ENCODE peak calls at places on chromosomes 11 and 22, in six cellular contexts. U is fibroblast of lung, R is GM23338, J is sigmoid colon, I is PC-3, F is IMR-90. A is an unnamed sample.

GRCh38 chr22:24466831-24467249 is 28.3 kb upstream of the UPB1 start:
- DNase-seq in I (peak), F (peak), J (no peak), R (no peak), U (peak), A (peak)

GRCh38 chr11:86134580-86135318 is 65.9 kb upstream of the PICALM start:
- DNase-seq in U (no peak), R (no peak), I (peak), F (no peak), J (no peak), A (no peak)

GRCh38 chr11:18457435-18457834 is 1.8 kb downstream of the LDHAL6A start:
- DNase-seq in U (peak), F (no peak), J (no peak), R (no peak), I (peak), A (peak)

GRCh38 chr22:48836673-48837340 is 990.9 kb downstream of the BRD1 start:
- DNase-seq in U (no peak), R (no peak), F (no peak), I (no peak), J (no peak), A (no peak)

GRCh38 chr11:17386331-17387084 is 2.0 kb downstream of the KCNJ11 start:
- DNase-seq in U (peak), F (peak), I (peak), J (no peak), R (peak), A (peak)

GRCh38 chr11:130145328-130145812 is 14.2 kb upstream of the ST14 start:
- DNase-seq in I (peak), J (no peak), F (no peak), U (no peak), R (no peak), A (no peak)

GRCh38 chr11:78132475-78132874 is 7.0 kb downstream of the ALG8 start:
- DNase-seq in R (no peak), I (no peak), U (no peak), J (no peak), F (no peak), A (no peak)

GRCh38 chr11:83046626-83047172 is 25.0 kb downstream of the RAB30 start:
- DNase-seq in J (no peak), R (no peak), I (no peak), U (peak), F (peak), A (peak)

GRCh38 chr22:39519681-39520053 is 695 bp upstream of the ATF4 start:
- DNase-seq in R (peak), F (no peak), J (peak), I (peak), U (peak), A (no peak)

GRCh38 chr11:56624661-56625110 is 10.0 kb upstream of the OR5M1 start:
- DNase-seq in J (no peak), R (peak), U (peak), F (peak), I (peak), A (peak)

GRCh38 chr11:79406376-79406775 is 34.5 kb downstream of the TENM4 start:
- DNase-seq in I (no peak), R (no peak), U (no peak), J (no peak), F (no peak), A (no peak)

GRCh38 chr11:95267814-95268213 is 36.8 kb upstream of the SESN3 start:
- DNase-seq in J (no peak), R (peak), I (no peak), F (no peak), U (no peak), A (no peak)

GRCh38 chr11:2791521-2792375 is 92.0 kb upstream of the KCNQ1OT1 start:
- DNase-seq in I (no peak), J (peak), F (no peak), R (peak), U (no peak), A (no peak)
- H3K4me3 ChIP-seq in I (peak), J (peak), F (no peak), R (peak), U (peak), A (peak)

GRCh38 chr11:68870470-68870869 is 28.8 kb upstream of the CPT1A start:
- DNase-seq in F (no peak), R (peak), I (peak), J (no peak), U (no peak), A (no peak)
- TF ChIP-seq CTCF in F (no peak), R (no peak), I (peak), J (no peak), U (no peak), A (peak)

DNA sequence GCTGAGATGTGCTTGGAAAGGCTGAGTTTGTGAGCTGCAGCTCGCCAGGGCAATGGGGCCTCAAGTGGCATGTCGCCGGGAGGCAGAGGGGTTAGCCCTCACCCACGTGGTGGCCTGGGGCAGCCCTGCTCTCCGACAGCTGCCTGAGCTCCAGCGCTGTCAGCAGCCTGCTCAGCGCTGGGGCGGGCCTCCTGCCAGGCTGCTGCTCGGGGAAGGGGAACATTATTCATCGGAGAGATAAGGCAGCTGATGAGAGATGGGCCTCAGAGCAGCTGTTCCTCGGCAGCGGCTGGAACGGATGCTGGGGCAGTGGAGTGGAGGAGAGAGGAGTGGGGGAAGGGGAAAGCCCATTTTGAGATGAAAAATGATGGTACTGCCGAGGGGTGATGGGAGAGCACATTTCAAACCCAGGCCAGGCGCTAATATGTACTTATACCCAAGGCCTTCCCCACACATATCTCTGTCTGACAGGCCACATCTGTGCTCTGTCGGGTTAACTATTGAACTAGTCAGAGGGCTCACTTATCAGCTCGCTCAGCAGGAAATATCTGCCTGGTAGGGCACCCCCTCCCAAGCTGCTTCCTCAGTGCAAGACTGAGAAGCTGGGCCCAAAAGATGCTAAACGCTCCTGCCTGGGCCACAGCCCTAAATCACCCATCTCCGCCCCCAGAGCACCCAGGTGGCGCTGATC is 79.5 kb downstream of the TIMP3 start:
- DNase-seq in R (no peak), U (peak), I (no peak), F (peak), J (peak), A (peak)
- H3K4me3 ChIP-seq in R (no peak), U (no peak), I (no peak), F (no peak), J (no peak), A (no peak)

DNA sequence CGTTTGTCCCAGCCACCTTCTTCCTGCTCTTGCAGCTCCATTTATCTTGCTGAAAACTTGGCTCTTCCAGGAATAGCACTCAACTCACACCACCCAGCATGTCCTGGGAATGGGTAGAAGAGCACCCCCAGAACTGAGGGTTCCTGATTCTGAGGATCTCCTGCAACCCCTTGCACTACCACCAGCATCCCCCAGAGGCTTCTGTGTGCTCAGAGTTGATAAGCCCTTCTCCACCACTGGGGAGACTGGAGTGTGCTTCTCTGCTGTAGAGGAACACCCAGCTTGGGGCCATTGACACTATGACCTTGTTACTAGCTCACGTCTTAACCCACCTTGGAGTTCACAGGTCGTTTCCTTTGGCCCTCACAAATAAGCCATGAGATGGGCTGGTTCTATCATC is 121.0 kb downstream of the GRIK4 start:
- DNase-seq in J (no peak), U (no peak), I (no peak), R (peak), F (no peak), A (no peak)
- TF ChIP-seq CTCF in J (no peak), U (peak), I (peak), R (peak), F (no peak), A (no peak)

A was measured in fibroblast of pulmonary artery.